ENCODE peak calls at places on chromosomes 4 and X, in seven cellular contexts. C is upper lobe of left lung, G is neural crest cell, U is SW480, H is adipocyte, I is mammary epithelial cell, W is ACHN. B is an unnamed sample.

GRCh38 chr4:173332963-173333657 is 1.0 kb downstream of the HMGB2 start:
- DNase-seq in C (no peak), G (no peak), U (peak; percentile 25), H (peak; percentile 10), I (peak; percentile 55), W (peak; percentile 22), B (no peak)

GRCh38 chr4:8167815-8168214 is 9.2 kb upstream of the ABLIM2 start:
- DNase-seq in C (peak; percentile 69), G (no peak), U (no peak), H (no peak), I (no peak), W (no peak), B (no peak)

GRCh38 chrX:74523870-74524735 is 90.3 kb downstream of the RLIM start:
- DNase-seq in C (no peak), G (no peak), U (no peak), H (no peak), I (peak; percentile 29), W (no peak), B (no peak)

GRCh38 chr4:26576171-26576829 is 7.6 kb upstream of the TBC1D19 start:
- DNase-seq in C (no peak), G (no peak), U (no peak), H (peak; percentile 69), I (no peak), W (no peak), B (no peak)

GRCh38 chr4:6332042-6332668 is 62.5 kb downstream of the WFS1 start:
- DNase-seq in C (no peak), G (peak; percentile 58), U (no peak), H (peak; percentile 52), I (no peak), W (peak; percentile 33), B (no peak)

GRCh38 chr4:167114416-167114971 is 119.8 kb downstream of the SPOCK3 start:
- DNase-seq in C (no peak), G (no peak), U (no peak), H (peak; percentile 8), I (peak; percentile 78), W (no peak), B (peak; percentile 59)

GRCh38 chr4:38866973-38867477 is 581 bp upstream of the FAM114A1 start:
- DNase-seq in C (no peak), G (no peak), U (no peak), H (no peak), I (no peak), W (no peak), B (no peak)

GRCh38 chrX:39689374-39690104 is 408.2 kb downstream of the BCOR start:
- DNase-seq in C (no peak), G (peak; percentile 14), U (no peak), H (no peak), I (no peak), W (no peak), B (no peak)

GRCh38 chr4:41678086-41678485 is 70.4 kb downstream of the PHOX2B start:
- DNase-seq in C (no peak), G (no peak), U (no peak), H (peak; percentile 46), I (no peak), W (no peak), B (no peak)

GRCh38 chr4:88963817-88964216 is 93.2 kb downstream of the FAM13A start:
- DNase-seq in C (no peak), G (no peak), U (peak; percentile 1), H (peak; percentile 63), I (peak; percentile 77), W (no peak), B (peak; percentile 89)

GRCh38 chr4:85741921-85742591 is 267.1 kb downstream of the ARHGAP24 start:
- DNase-seq in C (no peak), G (no peak), U (no peak), H (no peak), I (no peak), W (no peak), B (no peak)

GRCh38 chr4:151912626-151913025 is 151.8 kb upstream of the GATB start:
- DNase-seq in C (no peak), G (no peak), U (no peak), H (no peak), I (no peak), W (no peak), B (no peak)

GRCh38 chr4:64158648-64159326 is 250.5 kb downstream of the TECRL start:
- DNase-seq in C (peak; percentile 30), G (peak; percentile 75), U (peak; percentile 34), H (peak; percentile 80), I (peak; percentile 43), W (peak; percentile 62), B (peak; percentile 18)

GRCh38 chr4:10333942-10334341 is 123.3 kb downstream of the ZNF518B start:
- DNase-seq in C (no peak), G (no peak), U (peak; percentile 9), H (no peak), I (peak; percentile 61), W (no peak), B (no peak)

GRCh38 chrX:148043456-148043855 is 62.3 kb downstream of the FMR1NB start:
- DNase-seq in C (no peak), G (no peak), U (no peak), H (no peak), I (peak; percentile 60), W (no peak), B (peak; percentile 48)

GRCh38 chrX:153768311-153769157 is 4.5 kb downstream of the PLXNB3 start:
- DNase-seq in C (no peak), G (no peak), U (no peak), H (no peak), I (no peak), W (no peak), B (no peak)

GRCh38 chr4:17132226-17132625 is 233.8 kb upstream of the LDB2 start:
- DNase-seq in C (no peak), G (no peak), U (no peak), H (no peak), I (no peak), W (no peak), B (no peak)

GRCh38 chr4:3869661-3870566 is 103.7 kb downstream of the ADRA2C start:
- DNase-seq in C (peak; percentile 15), G (no peak), U (peak; percentile 91), H (no peak), I (no peak), W (no peak), B (no peak)

GRCh38 chr4:106034751-106035150 is 139.5 kb downstream of the NPNT start:
- DNase-seq in C (no peak), G (no peak), U (no peak), H (no peak), I (no peak), W (no peak), B (no peak)

GRCh38 chr4:11376571-11376970 is 52.1 kb downstream of the HS3ST1 start:
- DNase-seq in C (no peak), G (no peak), U (no peak), H (no peak), I (no peak), W (no peak), B (no peak)

GRCh38 chrX:8245411-8245810 is 74.3 kb upstream of the VCX2 start:
- DNase-seq in C (no peak), G (no peak), U (no peak), H (no peak), I (no peak), W (peak; percentile 0), B (no peak)

GRCh38 chrX:118974908-118975671 is 672 bp downstream of the LONRF3 start:
- DNase-seq in C (peak; percentile 56), G (peak; percentile 12), U (peak; percentile 69), H (peak; percentile 21), I (no peak), W (peak; percentile 33), B (no peak)

B was measured in epithelial cell of prostate.